ENCODE peak calls at places on chromosomes 1 and 21, in six cellular contexts. O is Panc1, W is stomach, Y is transverse colon, U is prostate gland, G is SK-N-SH. I is an unnamed sample.

GRCh38 chr1:174692313-174692712 is 244.5 kb downstream of the GPR52 start:
- DNase-seq in O (no peak), W (no peak), Y (no peak), U (no peak), G (no peak), I (no peak)

GRCh38 chr1:93692983-93693591 is 11.4 kb upstream of the BCAR3 start:
- DNase-seq in O (peak), W (no peak), Y (no peak), U (peak), G (no peak), I (no peak)

GRCh38 chr1:24929091-24929875 is 793 bp downstream of the RUNX3 start:
- DNase-seq in O (no peak), W (no peak), Y (peak), U (no peak), G (peak), I (no peak)

GRCh38 chr1:22163137-22163536 is 20.2 kb upstream of the WNT4 start:
- DNase-seq in O (no peak), W (no peak), Y (no peak), U (no peak), G (no peak), I (no peak)

GRCh38 chr1:115796897-115797296 is 28.4 kb upstream of the CASQ2 start:
- DNase-seq in O (no peak), W (no peak), Y (no peak), U (no peak), G (no peak), I (no peak)

GRCh38 chr1:111857251-111857651 is 101.5 kb downstream of the DDX20 start:
- DNase-seq in O (no peak), W (no peak), Y (no peak), U (peak), G (no peak), I (no peak)

GRCh38 chr1:170261669-170262068 is 115.9 kb downstream of the NTMT2 start:
- DNase-seq in O (no peak), W (no peak), Y (no peak), U (no peak), G (no peak), I (no peak)

GRCh38 chr1:87760100-87760499 is 431.4 kb downstream of the LMO4 start:
- DNase-seq in O (no peak), W (no peak), Y (no peak), U (no peak), G (no peak), I (no peak)

GRCh38 chr1:19483261-19483660 is 2.1 kb downstream of the CAPZB start:
- DNase-seq in O (no peak), W (no peak), Y (no peak), U (no peak), G (no peak), I (no peak)

GRCh38 chr1:173749137-173749536 is 34.4 kb downstream of the KLHL20 start:
- DNase-seq in O (no peak), W (no peak), Y (no peak), U (no peak), G (no peak), I (no peak)

GRCh38 chr1:224082146-224082545 is 31.8 kb upstream of the FBXO28 start:
- DNase-seq in O (no peak), W (no peak), Y (no peak), U (no peak), G (no peak), I (no peak)

GRCh38 chr21:41953831-41954653 is at the start of gene C2CD2:
- DNase-seq in O (no peak), W (peak), Y (peak), U (no peak), G (peak), I (no peak)

GRCh38 chr1:228884615-228885566 is 149.6 kb downstream of the RHOU start:
- DNase-seq in O (no peak), W (no peak), Y (no peak), U (no peak), G (no peak), I (peak)

GRCh38 chr1:22457356-22457755 is 5.7 kb downstream of the ZBTB40 start:
- DNase-seq in O (no peak), W (no peak), Y (no peak), U (no peak), G (peak), I (no peak)

GRCh38 chr1:21639594-21640041 is 29.5 kb downstream of the RAP1GAP start:
- DNase-seq in O (no peak), W (peak), Y (no peak), U (no peak), G (no peak), I (no peak)

GRCh38 chr1:232226197-232226681 is 403.7 kb downstream of the SIPA1L2 start:
- DNase-seq in O (no peak), W (no peak), Y (no peak), U (no peak), G (no peak), I (no peak)

GRCh38 chr1:149995927-149996326 is 14.6 kb downstream of the OTUD7B start:
- DNase-seq in O (no peak), W (no peak), Y (no peak), U (peak), G (no peak), I (no peak)

GRCh38 chr1:177848577-177848976 is 121.3 kb downstream of the SEC16B start:
- DNase-seq in O (no peak), W (no peak), Y (no peak), U (no peak), G (no peak), I (no peak)

GRCh38 chr1:202348509-202349262 is at the start of gene PPP1R12B:
- DNase-seq in O (peak), W (peak), Y (peak), U (peak), G (peak), I (peak)
- TF ChIP-seq POLR2AphosphoS5 in O (peak), W (peak), Y (peak), U (peak), G (no peak), I (peak)

GRCh38 chr1:998905-999796 is 746 bp downstream of the HES4 start:
- DNase-seq in O (no peak), W (no peak), Y (no peak), U (no peak), G (peak), I (no peak)
- TF ChIP-seq CTCF in O (no peak), W (no peak), Y (no peak), U (no peak), G (no peak), I (no peak)

DNA sequence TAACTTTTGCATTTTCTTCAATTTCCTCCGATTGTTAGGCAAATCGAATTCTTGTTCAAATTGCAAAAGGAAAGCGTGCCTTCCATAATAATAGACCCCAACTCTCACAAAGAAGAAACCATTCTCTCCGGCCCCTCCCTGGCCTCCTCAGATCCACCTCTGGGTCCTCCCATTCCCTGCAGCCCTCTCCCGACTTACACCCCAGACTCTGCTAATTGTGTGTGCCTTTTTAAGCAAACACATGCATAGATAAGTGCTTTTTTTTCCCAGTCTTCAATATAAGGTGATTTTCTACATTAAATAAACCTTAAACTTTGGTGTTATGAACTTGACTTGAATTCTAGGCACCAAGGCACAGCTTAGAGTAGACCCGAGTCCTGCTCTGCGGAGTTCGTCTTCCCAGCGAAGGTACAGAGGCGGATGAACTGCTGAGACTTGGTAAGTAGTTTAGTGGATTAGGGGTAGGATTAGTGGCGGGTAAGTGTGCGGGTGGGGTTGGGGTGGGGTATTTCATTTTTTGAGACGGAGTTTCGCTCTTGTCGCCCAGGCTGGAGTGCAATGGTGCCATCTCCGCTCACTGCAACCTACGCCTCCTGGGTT is 1.5 kb downstream of the L1TD1 start:
- DNase-seq in O (no peak), W (no peak), Y (no peak), U (no peak), G (peak), I (no peak)
- TF ChIP-seq POLR2AphosphoS5 in O (no peak), W (no peak), Y (no peak), U (no peak), G (no peak), I (no peak)

GRCh38 chr1:2019162-2019542 is at the start of gene GABRD:
- DNase-seq in O (no peak), W (no peak), Y (no peak), U (no peak), G (peak), I (no peak)

GRCh38 chr1:2020310-2020655 is 1.1 kb downstream of the GABRD start:
- DNase-seq in O (no peak), W (no peak), Y (no peak), U (no peak), G (no peak), I (no peak)

GRCh38 chr1:2019571-2020309 is 595 bp downstream of the GABRD start:
- DNase-seq in O (no peak), W (no peak), Y (no peak), U (no peak), G (no peak), I (no peak)

GRCh38 chr1:2016123-2016522 is 3.0 kb upstream of the GABRD start:
- DNase-seq in O (no peak), W (no peak), Y (no peak), U (no peak), G (no peak), I (no peak)

GRCh38 chr1:2018217-2019161 is 656 bp upstream of the GABRD start:
- DNase-seq in O (no peak), W (no peak), Y (no peak), U (no peak), G (no peak), I (no peak)
- TF ChIP-seq CTCF in O (no peak), W (no peak), Y (no peak), U (no peak), G (no peak), I (no peak)

DNA sequence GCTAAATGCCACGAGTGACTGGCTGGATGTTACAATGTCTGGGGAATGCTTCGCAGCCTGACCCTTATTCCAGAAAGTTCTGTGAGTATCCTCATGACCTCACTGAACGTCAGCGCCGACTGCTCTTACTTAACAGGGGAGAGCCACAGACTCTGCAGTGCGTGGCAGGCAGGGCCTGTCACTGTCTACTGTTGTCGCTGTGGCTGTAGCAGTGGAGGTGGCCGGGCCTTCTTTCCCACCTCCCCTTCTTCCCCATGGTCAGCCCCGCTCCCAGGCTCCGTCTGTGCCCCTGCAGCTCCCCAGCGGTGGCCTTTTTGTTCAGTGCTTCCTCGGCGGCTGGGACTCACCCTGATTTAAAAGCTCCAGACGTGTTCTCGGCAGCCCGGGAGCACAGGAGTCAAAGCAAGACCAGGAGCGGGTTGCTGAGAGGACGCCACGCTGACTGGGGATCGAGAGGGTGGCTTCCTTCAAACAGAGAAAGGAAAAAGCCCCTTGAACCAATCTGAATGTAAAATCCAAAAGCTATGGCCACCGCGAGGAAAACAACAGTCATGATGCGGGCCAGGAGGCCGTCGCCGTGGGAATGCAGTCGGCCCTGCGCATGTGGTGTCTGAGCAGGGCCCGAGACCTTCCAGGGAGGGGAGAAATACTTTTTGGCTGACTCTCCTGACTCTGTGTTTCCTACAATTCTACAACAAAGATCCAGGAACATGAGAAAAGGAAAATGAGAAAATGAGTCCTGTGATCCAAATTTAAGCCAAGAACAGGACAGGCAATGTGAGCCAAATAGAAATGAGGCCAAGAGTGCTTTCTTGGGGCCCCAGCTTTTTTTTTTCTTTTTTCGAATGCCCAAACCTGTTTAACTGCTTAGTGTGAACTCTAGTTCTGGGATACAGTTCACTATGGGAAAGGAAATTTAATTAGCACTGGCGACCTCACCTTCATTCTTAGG is 52.5 kb upstream of the TARBP1 start:
- DNase-seq in O (no peak), W (peak), Y (peak), U (peak), G (no peak), I (no peak)
- TF ChIP-seq POLR2AphosphoS5 in O (no peak), W (peak), Y (peak), U (peak), G (no peak), I (peak)

I was measured in vagina.